ENCODE peak calls at places on chromosomes 12 and 14, in eight cellular contexts. M, H, X, F, Q, W, D and T are unnamed samples.

GRCh38 chr12:108711486-108712163 is 19.7 kb downstream of the CORO1C start:
- DNase-seq in M (no peak), H (no peak), X (no peak), F (no peak), Q (no peak), W (no peak), D (no peak), T (no peak)

GRCh38 chr12:112995008-112995407 is 16.7 kb downstream of the OAS2 start:
- DNase-seq in M (no peak), H (no peak), X (no peak), F (no peak), Q (no peak), W (no peak), D (no peak), T (no peak)

GRCh38 chr12:104604070-104604994 is 147.6 kb downstream of the CHST11 start:
- DNase-seq in M (peak), H (peak), X (no peak), F (peak), Q (peak), W (peak), D (peak), T (peak)

GRCh38 chr14:96189288-96189711 is 15.3 kb upstream of the BDKRB2 start:
- DNase-seq in M (no peak), H (no peak), X (no peak), F (no peak), Q (no peak), W (no peak), D (no peak), T (no peak)

GRCh38 chr14:91607322-91608047 is 97.4 kb upstream of the PPP4R3A start:
- DNase-seq in M (no peak), H (no peak), X (no peak), F (no peak), Q (no peak), W (no peak), D (no peak), T (no peak)

GRCh38 chr12:15131462-15131861 is 89.8 kb downstream of the RERG start:
- DNase-seq in M (peak), H (no peak), X (no peak), F (no peak), Q (no peak), W (no peak), D (no peak), T (no peak)

GRCh38 chr14:24072436-24072835 is 1.1 kb downstream of the CPNE6 start:
- DNase-seq in M (no peak), H (no peak), X (no peak), F (peak), Q (no peak), W (no peak), D (no peak), T (no peak)

GRCh38 chr12:12158858-12159257 is 88.1 kb downstream of the BCL2L14 start:
- DNase-seq in M (no peak), H (no peak), X (no peak), F (no peak), Q (no peak), W (no peak), D (no peak), T (no peak)

GRCh38 chr14:57057803-57058202 is 210.9 kb downstream of the EXOC5 start:
- DNase-seq in M (no peak), H (no peak), X (no peak), F (no peak), Q (no peak), W (no peak), D (no peak), T (no peak)

GRCh38 chr14:54625158-54625557 is 58.2 kb downstream of the SAMD4A start:
- DNase-seq in M (no peak), H (no peak), X (no peak), F (no peak), Q (no peak), W (no peak), D (no peak), T (no peak)

GRCh38 chr12:124636138-124636968 is 68.9 kb upstream of the NCOR2 start:
- DNase-seq in M (no peak), H (no peak), X (no peak), F (peak), Q (peak), W (peak), D (no peak), T (no peak)

GRCh38 chr12:104234926-104235499 is 19.4 kb downstream of the TXNRD1 start:
- DNase-seq in M (no peak), H (no peak), X (no peak), F (no peak), Q (no peak), W (no peak), D (no peak), T (no peak)

GRCh38 chr14:72603639-72604038 is 290.3 kb downstream of the DPF3 start:
- DNase-seq in M (no peak), H (no peak), X (peak), F (no peak), Q (no peak), W (no peak), D (no peak), T (no peak)

GRCh38 chr14:90599339-90599738 is 202.5 kb downstream of the CALM1 start:
- DNase-seq in M (no peak), H (no peak), X (no peak), F (no peak), Q (peak), W (no peak), D (no peak), T (no peak)

GRCh38 chr12:12521044-12521485 is 41.6 kb downstream of the DUSP16 start:
- DNase-seq in M (no peak), H (no peak), X (no peak), F (no peak), Q (no peak), W (no peak), D (no peak), T (no peak)

GRCh38 chr12:44287545-44287944 is 451.7 kb downstream of the TMEM117 start:
- DNase-seq in M (no peak), H (no peak), X (no peak), F (no peak), Q (no peak), W (no peak), D (no peak), T (no peak)

GRCh38 chr14:56247495-56248087 is 129.4 kb downstream of the PELI2 start:
- DNase-seq in M (no peak), H (no peak), X (no peak), F (no peak), Q (no peak), W (no peak), D (no peak), T (no peak)

GRCh38 chr14:23639048-23639890 is 3.1 kb downstream of the DHRS2 start:
- DNase-seq in M (no peak), H (no peak), X (no peak), F (no peak), Q (no peak), W (no peak), D (no peak), T (no peak)

GRCh38 chr14:69842671-69843407 is 36.4 kb upstream of the SMOC1 start:
- DNase-seq in M (no peak), H (no peak), X (no peak), F (no peak), Q (no peak), W (no peak), D (no peak), T (no peak)

GRCh38 chr14:71311061-71311460 is 403.8 kb downstream of the PCNX1 start:
- DNase-seq in M (no peak), H (no peak), X (no peak), F (no peak), Q (no peak), W (no peak), D (no peak), T (no peak)

GRCh38 chr12:6391013-6391412 is 7.1 kb downstream of the LTBR start:
- DNase-seq in M (no peak), H (no peak), X (peak), F (no peak), Q (no peak), W (no peak), D (no peak), T (no peak)

GRCh38 chr14:34501004-34501580 is 38.4 kb downstream of the EAPP start:
- DNase-seq in M (no peak), H (no peak), X (no peak), F (no peak), Q (no peak), W (no peak), D (peak), T (no peak)

GRCh38 chr12:120012067-120012621 is 23.1 kb downstream of the BICDL1 start:
- DNase-seq in M (peak), H (no peak), X (no peak), F (no peak), Q (no peak), W (peak), D (no peak), T (no peak)

GRCh38 chr14:96160913-96161310 is 43.7 kb upstream of the BDKRB2 start:
- DNase-seq in M (no peak), H (no peak), X (no peak), F (peak), Q (no peak), W (no peak), D (no peak), T (peak)

GRCh38 chr12:2783936-2784600 is 10.7 kb upstream of the FKBP4 start:
- DNase-seq in M (peak), H (peak), X (no peak), F (peak), Q (peak), W (peak), D (peak), T (peak)

GRCh38 chr12:66297923-66298322 is 4.4 kb upstream of the HELB start:
- DNase-seq in M (no peak), H (no peak), X (no peak), F (no peak), Q (no peak), W (no peak), D (no peak), T (no peak)

GRCh38 chr14:68284834-68285233 is 465.3 kb downstream of the RAD51B start:
- DNase-seq in M (no peak), H (no peak), X (no peak), F (no peak), Q (no peak), W (no peak), D (no peak), T (no peak)

GRCh38 chr14:68284333-68284732 is 464.8 kb downstream of the RAD51B start:
- DNase-seq in M (no peak), H (no peak), X (no peak), F (no peak), Q (no peak), W (no peak), D (no peak), T (no peak)

GRCh38 chr14:68283378-68284123 is 464.0 kb downstream of the RAD51B start:
- DNase-seq in M (no peak), H (no peak), X (no peak), F (no peak), Q (no peak), W (no peak), D (no peak), T (peak)

GRCh38 chr14:68286667-68287066 is 467.1 kb downstream of the RAD51B start:
- DNase-seq in M (no peak), H (no peak), X (no peak), F (no peak), Q (no peak), W (no peak), D (no peak), T (no peak)

DNA sequence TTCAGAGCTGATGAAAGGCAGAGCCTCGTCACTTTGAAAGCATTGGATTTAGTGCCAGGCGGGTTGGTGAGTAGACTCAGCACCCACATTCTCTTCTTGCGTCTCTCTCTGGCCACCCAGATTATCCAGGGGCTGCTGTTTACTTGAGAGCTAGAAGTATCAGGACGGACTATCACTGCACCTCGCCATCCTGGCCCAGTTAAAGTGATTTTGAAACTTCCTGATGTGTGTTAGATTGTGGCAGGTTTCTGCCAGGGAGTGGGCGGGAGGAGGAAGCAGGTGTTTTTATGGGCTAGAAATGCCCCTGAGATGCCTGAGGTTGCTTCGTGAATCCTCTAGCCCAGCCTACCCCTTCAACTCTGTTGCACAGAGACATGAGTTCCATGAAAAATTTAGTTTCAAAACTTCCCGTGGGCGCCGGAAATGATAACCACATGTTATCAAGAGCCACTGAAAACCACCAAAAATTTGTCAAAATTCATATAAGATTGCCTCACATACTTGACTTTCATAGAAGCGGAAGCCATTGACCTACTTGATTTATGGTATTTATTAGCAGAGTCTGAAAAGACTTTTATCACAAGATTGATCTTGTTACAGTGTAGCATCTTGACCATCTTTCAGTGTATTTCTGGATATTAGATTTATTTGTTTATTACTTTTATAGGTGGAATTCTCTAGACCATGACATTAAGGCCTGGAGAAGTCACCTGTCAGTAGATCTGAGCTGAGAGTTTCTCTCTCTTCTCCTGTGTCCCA is 466.0 kb downstream of the RAD51B start:
- DNase-seq in M (no peak), H (no peak), X (no peak), F (no peak), Q (no peak), W (no peak), D (no peak), T (no peak)
- TF ChIP-seq POLR2A in M (no peak), H (no peak), X (no peak), F (no peak), Q (no peak), W (no peak), D (no peak), T (no peak)

GRCh38 chr12:58529897-58530296 is 390.4 kb downstream of the LRIG3 start:
- DNase-seq in M (no peak), H (no peak), X (no peak), F (no peak), Q (no peak), W (no peak), D (no peak), T (no peak)
- TF ChIP-seq EP300 in M (no peak), H (no peak), X (no peak), F (no peak), Q (peak), W (no peak), D (no peak), T (no peak)

DNA sequence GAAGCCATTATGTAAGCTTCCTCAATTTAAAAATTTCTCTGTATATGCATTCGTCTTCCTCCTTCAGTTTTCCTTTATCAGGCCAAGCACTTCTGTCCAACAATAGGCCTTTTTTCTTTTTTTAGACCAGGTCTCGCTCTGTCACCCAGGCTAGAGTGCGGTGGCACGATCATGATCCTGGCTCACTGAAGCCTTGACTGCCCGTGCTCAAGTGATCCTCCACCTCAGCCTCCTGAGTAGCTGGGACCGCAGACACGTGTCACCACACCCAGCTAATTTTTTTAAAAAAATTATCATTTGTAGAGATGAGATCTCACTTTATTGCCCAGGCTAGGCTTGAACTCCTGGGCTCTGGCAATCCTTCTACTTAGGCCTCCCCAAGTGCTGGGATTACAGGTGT is 25.8 kb downstream of the TAOK3 start:
- DNase-seq in M (no peak), H (no peak), X (no peak), F (no peak), Q (no peak), W (no peak), D (no peak), T (no peak)
- TF ChIP-seq CTCF in M (no peak), H (no peak), X (no peak), F (no peak), Q (no peak), W (no peak), D (no peak), T (no peak)

DNA sequence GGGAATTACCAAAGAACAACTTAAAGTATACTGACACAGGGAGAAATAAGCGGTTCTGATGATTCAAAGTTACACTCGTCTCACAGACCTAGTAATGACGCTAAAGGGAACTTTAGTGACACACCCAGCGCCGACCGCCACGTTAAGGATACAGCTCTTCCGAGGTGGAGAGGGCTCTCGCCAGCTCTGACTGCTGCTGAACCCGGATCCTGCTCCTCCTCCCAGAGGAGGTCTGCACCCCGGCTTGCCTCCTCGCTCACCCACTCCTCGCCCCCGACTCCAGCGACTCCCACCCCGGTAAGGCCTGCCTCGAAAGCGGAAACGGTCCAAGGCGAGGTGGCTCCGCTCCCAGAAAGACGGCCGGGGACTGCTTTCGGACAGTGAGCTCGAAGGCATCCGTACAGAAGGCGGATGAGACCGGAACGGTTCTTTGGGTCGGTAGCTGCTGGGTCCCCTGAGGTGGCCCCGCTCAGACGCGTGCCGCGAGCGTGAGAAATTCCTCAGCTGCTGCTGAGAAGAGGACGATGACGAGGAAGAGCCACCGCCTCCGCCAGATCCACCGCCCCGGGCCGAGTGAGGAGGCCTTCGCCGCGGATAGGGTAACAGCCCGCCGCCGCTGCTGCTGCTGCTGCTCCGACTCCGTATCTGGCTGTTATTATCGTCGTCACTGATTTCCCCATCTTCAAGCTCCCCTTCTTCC is 637 bp downstream of the ZFC3H1 start:
- DNase-seq in M (peak), H (peak), X (peak), F (peak), Q (peak), W (peak), D (peak), T (peak)
- TF ChIP-seq POLR2A in M (no peak), H (no peak), X (no peak), F (no peak), Q (no peak), W (no peak), D (no peak), T (no peak)

GRCh38 chr14:76919431-76919810 is 93.2 kb downstream of the LRRC74A start:
- DNase-seq in M (no peak), H (no peak), X (no peak), F (peak), Q (no peak), W (no peak), D (peak), T (no peak)

GRCh38 chr14:76917158-76917596 is 91.0 kb downstream of the LRRC74A start:
- DNase-seq in M (peak), H (peak), X (no peak), F (peak), Q (peak), W (peak), D (peak), T (no peak)

GRCh38 chr14:76918751-76919421 is 92.7 kb downstream of the LRRC74A start:
- DNase-seq in M (peak), H (peak), X (peak), F (peak), Q (peak), W (peak), D (peak), T (peak)

GRCh38 chr14:76918176-76918750 is 92.1 kb downstream of the LRRC74A start:
- DNase-seq in M (no peak), H (peak), X (peak), F (peak), Q (peak), W (no peak), D (peak), T (peak)

GRCh38 chr14:76917759-76918175 is 91.6 kb downstream of the LRRC74A start:
- DNase-seq in M (no peak), H (no peak), X (no peak), F (peak), Q (peak), W (no peak), D (peak), T (no peak)
- TF ChIP-seq EP300 in M (no peak), H (no peak), X (no peak), F (no peak), Q (no peak), W (no peak), D (no peak), T (no peak)

DNA sequence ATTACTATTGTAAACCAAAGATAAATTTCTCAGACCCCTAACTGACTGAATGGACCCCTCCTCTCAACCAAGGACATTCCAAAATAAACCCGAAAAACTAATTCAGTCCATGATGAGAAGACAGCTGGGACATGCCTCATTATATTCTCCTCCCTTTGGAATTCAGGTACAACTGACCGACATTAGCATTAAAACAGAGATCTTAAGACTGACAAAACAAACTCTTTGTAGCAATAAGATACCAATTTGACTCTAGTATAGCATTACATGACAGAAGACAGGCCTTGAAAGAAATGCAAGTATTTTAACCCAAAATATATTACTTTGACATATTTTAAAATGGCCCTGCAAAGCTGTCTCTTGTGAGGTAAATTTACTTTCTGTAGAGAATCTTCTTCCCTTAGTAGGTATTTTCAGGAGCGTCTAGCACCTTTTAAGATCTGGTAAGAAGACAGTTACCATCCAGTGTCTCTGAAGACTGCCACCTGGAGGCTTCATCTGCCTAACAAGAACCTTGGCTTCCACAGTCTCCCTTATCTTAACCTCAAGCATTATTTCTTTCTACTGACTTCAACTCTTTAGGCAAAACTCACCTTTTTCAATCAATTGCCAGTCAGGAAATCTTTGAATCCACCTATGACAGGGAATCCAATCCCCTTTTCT is 957.5 kb downstream of the SLC6A15 start:
- DNase-seq in M (no peak), H (no peak), X (no peak), F (no peak), Q (no peak), W (no peak), D (no peak), T (no peak)
- TF ChIP-seq CTCF in M (peak), H (no peak), X (no peak), F (no peak), Q (no peak), W (no peak), D (no peak), T (no peak)

GRCh38 chr12:96258451-96258933 is 64.3 kb downstream of the ELK3 start:
- DNase-seq in M (no peak), H (no peak), X (no peak), F (no peak), Q (no peak), W (no peak), D (no peak), T (no peak)

GRCh38 chr12:96257550-96258392 is 63.6 kb downstream of the ELK3 start:
- DNase-seq in M (no peak), H (no peak), X (no peak), F (no peak), Q (no peak), W (no peak), D (no peak), T (no peak)

GRCh38 chr12:96263449-96263902 is 69.3 kb downstream of the ELK3 start:
- DNase-seq in M (no peak), H (no peak), X (no peak), F (peak), Q (no peak), W (no peak), D (no peak), T (no peak)

GRCh38 chr12:96260644-96261043 is 66.5 kb downstream of the ELK3 start:
- DNase-seq in M (no peak), H (no peak), X (no peak), F (no peak), Q (no peak), W (no peak), D (no peak), T (no peak)

GRCh38 chr12:96261557-96261956 is 67.4 kb downstream of the ELK3 start:
- DNase-seq in M (no peak), H (no peak), X (no peak), F (no peak), Q (no peak), W (no peak), D (no peak), T (no peak)
- TF ChIP-seq POLR2A in M (no peak), H (no peak), X (no peak), F (no peak), Q (no peak), W (no peak), D (no peak), T (no peak)